ENCODE peak calls at places on chromosomes 16 and 17, in nine cellular contexts. Y is heart left ventricle; D is heart right ventricle; Q is CD4-positive, alpha-beta T cell; V is stimulated activated naive B cell treated with anti-CD40 and anti-IgM and Interleukin-4, amounts not matched to agents 10 μg/mL and 1 μg/mL and 100 μg/mL, for 72 hours; F is aorta; E is CD8-positive, alpha-beta T cell; W is pancreas; K is activated T-cell treated with anti-CD3 and anti-CD28 coated beads, Interleukin-2, amount 50 U/mL, for 4 hours. T is an unnamed sample.

GRCh38 chr16:87780385-87780989 is 14.7 kb upstream of the KLHDC4 start:
- ATAC-seq in F (no peak), E (no peak), Y (peak; percentile 56), Q (no peak), W (peak; percentile 3), V (peak; percentile 55), K (no peak), D (no peak), T (no peak)

GRCh38 chr16:72073831-72074230 is 10.8 kb downstream of the HPR start:
- ATAC-seq in F (peak; percentile 39), D (peak; percentile 93), Q (no peak), Y (peak; percentile 94), W (no peak), E (no peak), V (no peak), K (no peak), T (peak; percentile 43)

GRCh38 chr17:76248013-76248782 is 7.9 kb upstream of the RNF157 start:
- ATAC-seq in F (no peak), D (no peak), W (no peak), K (no peak), Y (no peak), Q (no peak), V (no peak), E (no peak), T (no peak)

GRCh38 chr16:27370318-27370717 is 31.7 kb upstream of the IL21R start:
- ATAC-seq in D (no peak), E (no peak), V (no peak), Y (no peak), W (no peak), K (no peak), Q (no peak), F (no peak), T (no peak)

GRCh38 chr17:72254808-72255449 is 134.1 kb downstream of the SOX9 start:
- ATAC-seq in W (no peak), F (no peak), Q (no peak), K (no peak), D (no peak), E (no peak), Y (no peak), V (no peak), T (no peak)

GRCh38 chr16:57479422-57480126 is 6.7 kb downstream of the DOK4 start:
- ATAC-seq in V (no peak), Q (no peak), D (peak; percentile 65), K (no peak), E (no peak), W (peak; percentile 61), F (peak; percentile 62), Y (peak; percentile 73), T (peak; percentile 47)

GRCh38 chr17:58391302-58391984 is 25.9 kb downstream of the RNF43 start:
- ATAC-seq in F (no peak), Q (no peak), V (no peak), Y (peak; percentile 32), W (peak; percentile 97), D (peak; percentile 33), E (no peak), K (no peak), T (no peak)

GRCh38 chr16:67552476-67552875 is 9.8 kb upstream of the CTCF start:
- ATAC-seq in V (no peak), W (peak; percentile 64), Q (no peak), F (no peak), D (peak; percentile 41), E (no peak), K (no peak), Y (peak; percentile 69), T (no peak)

GRCh38 chr17:39800540-39800939 is 62.8 kb downstream of the GRB7 start:
- ATAC-seq in Y (no peak), V (peak; percentile 81), D (no peak), W (no peak), Q (peak; percentile 98), E (peak; percentile 95), K (peak; percentile 99), F (no peak), T (no peak)